ENCODE peak calls at places on chromosomes 2 and 18, in five cellular contexts. F is cardiac muscle cell; R is HCT116; W is upper lobe of right lung; Y is naive thymus-derived CD4-positive, alpha-beta T cell. B is an unnamed sample. For H3K9me3, the result is how much of the 10 kb centered on the place peaks cover.

GRCh38 chr2:171271380-171271779 is 110.7 kb upstream of the TLK1 start:
- DNase-seq in Y (no peak), R (no peak), F (no peak), W (no peak), B (no peak)

GRCh38 chr18:2218101-2218500 is 353.2 kb downstream of the METTL4 start:
- DNase-seq in Y (no peak), R (no peak), F (no peak), W (no peak), B (no peak)

GRCh38 chr2:105573910-105574655 is 170.6 kb upstream of the NCK2 start:
- DNase-seq in R (no peak), F (no peak), W (no peak), Y (no peak), B (no peak)

GRCh38 chr2:84486436-84487115 is 27.5 kb upstream of the SUCLG1 start:
- DNase-seq in R (no peak), W (no peak), Y (no peak), F (no peak), B (peak)

GRCh38 chr18:24190590-24190989 is 51.7 kb downstream of the CABYR start:
- DNase-seq in F (no peak), R (no peak), W (no peak), Y (no peak), B (no peak)

GRCh38 chr2:25639131-25639530 is 34.2 kb downstream of the DTNB start:
- DNase-seq in Y (no peak), W (no peak), R (no peak), F (no peak), B (no peak)

GRCh38 chr18:60162390-60162789 is 210.2 kb downstream of the MC4R start:
- DNase-seq in W (no peak), Y (no peak), F (no peak), R (no peak), B (no peak)

GRCh38 chr18:77168666-77169358 is 36.2 kb upstream of the MBP start:
- DNase-seq in R (no peak), Y (no peak), F (no peak), W (no peak), B (no peak)

GRCh38 chr2:219551863-219552381 is 8.1 kb downstream of the TMEM198 start:
- DNase-seq in W (no peak), F (no peak), Y (peak), R (no peak), B (no peak)

GRCh38 chr2:148508878-148509702 is 135.5 kb upstream of the EPC2 start:
- DNase-seq in W (peak), Y (peak), R (peak), F (peak), B (peak)

GRCh38 chr2:85920810-85921545 is 32.2 kb upstream of the ST3GAL5 start:
- DNase-seq in R (no peak), W (no peak), F (no peak), Y (no peak), B (no peak)

GRCh38 chr2:212237350-212238095 is 301.1 kb downstream of the ERBB4 start:
- DNase-seq in R (no peak), Y (no peak), F (peak), W (no peak), B (no peak)

GRCh38 chr2:196830701-196831100 is 21.5 kb upstream of the C2orf66 start:
- DNase-seq in Y (no peak), R (no peak), F (no peak), W (no peak), B (no peak)

GRCh38 chr2:38244306-38244705 is 132.8 kb downstream of the ATL2 start:
- DNase-seq in R (no peak), Y (no peak), W (no peak), F (no peak), B (no peak)

GRCh38 chr2:38243186-38243890 is 133.7 kb downstream of the ATL2 start:
- DNase-seq in W (no peak), F (no peak), R (no peak), Y (no peak), B (no peak)

GRCh38 chr2:38237311-38237710 is 139.8 kb downstream of the ATL2 start:
- DNase-seq in F (no peak), R (no peak), Y (no peak), W (no peak), B (no peak)

GRCh38 chr2:38245114-38245641 is 131.9 kb downstream of the ATL2 start:
- DNase-seq in R (no peak), Y (no peak), F (no peak), W (no peak), B (peak)

GRCh38 chr2:38239452-38239851 is 137.6 kb downstream of the ATL2 start:
- DNase-seq in F (no peak), Y (no peak), W (no peak), R (no peak), B (peak)
- H3K4me3 ChIP-seq in F (no peak), Y (no peak), W (no peak), R (no peak), B (no peak)

DNA sequence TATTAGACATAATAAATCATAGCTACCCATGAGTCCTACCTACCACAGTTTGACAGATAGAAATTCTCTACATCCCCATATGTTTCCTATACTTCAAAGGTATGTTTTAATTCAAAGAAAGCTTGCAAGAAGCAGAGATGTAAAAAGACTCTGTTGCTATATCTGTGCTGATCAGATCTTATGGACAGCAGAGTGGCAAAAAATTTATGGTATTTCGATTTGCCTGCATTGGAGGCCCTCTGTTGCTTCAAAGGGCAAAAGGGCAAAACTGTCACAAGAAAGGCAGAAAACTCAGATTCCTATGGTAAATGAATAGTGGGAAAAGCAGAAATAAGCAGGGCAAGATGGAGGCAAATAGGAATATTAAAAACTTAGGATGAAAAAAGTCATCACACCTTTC is 447.8 kb upstream of the SPHKAP start:
- DNase-seq in R (no peak), F (no peak), W (no peak), Y (no peak), B (no peak)
- H3K9me3 ChIP-seq in R (under half), F (under half), W (under half), Y (under half), B (under half)

DNA sequence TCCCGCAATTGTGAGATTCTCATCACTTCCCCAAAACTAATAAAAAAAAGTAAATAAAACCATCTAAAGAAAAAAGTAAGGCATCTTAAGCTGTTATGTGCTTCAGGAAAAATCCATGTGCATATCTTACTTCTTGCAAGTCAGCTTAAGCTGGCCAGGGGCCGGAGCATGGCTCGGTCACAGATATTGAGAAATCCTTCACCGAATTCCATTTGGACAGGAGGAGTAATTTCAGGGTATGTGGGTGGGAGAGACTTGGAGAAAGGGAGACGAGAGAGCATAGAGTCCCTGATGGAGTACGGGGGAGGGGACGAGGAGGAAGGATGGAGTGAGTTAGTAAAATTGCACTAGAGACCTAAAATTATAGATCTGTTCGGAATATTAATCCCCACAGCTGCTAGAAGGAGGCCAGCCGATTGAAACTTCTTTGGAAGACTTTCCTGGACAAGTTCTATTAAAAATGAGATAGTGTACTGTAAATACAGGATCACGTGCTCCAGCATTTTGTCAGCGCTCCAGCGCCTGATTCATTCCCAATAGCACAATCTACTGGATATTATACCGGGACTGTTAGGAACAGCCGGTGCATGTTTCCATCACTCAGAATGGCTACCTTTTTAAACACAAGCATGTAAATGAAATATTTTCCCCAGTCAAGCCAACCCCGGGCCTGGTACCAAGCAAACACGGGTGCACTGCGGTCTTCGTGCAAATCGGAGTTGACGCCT is 438.4 kb downstream of the ZNF516 start:
- DNase-seq in R (no peak), W (no peak), F (no peak), Y (no peak), B (no peak)
- H3K4me3 ChIP-seq in R (no peak), W (no peak), F (no peak), Y (no peak), B (no peak)

DNA sequence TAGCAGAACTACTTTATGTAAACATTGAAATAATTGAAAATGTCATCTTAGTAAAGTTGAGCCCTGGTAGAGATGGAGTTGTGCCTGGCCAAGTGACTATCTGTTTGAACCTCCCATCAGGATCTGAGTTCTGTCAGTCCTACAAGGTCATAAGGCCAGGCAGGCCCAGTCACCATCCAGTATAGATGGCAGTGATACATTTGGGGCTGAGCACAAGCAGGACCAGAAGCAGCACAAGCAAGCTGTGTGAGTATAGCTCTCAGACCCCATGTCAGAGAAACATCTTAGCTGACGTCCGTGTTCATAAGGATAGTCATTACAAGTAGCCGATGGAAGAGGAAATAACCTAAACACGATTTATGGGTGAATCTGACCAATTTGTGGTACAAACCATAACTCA is 44.5 kb upstream of the RBMS1 start:
- DNase-seq in W (no peak), F (no peak), R (no peak), Y (no peak), B (no peak)
- H3K9me3 ChIP-seq in W (under half), F (under half), R (under half), Y (under half), B (under half)

GRCh38 chr2:135741395-135742306 is at the start of gene UBXN4:
- DNase-seq in Y (peak), F (peak), R (peak), W (peak), B (peak)

GRCh38 chr2:135745545-135745944 is 3.9 kb downstream of the UBXN4 start:
- DNase-seq in R (no peak), Y (no peak), W (no peak), F (no peak), B (no peak)

GRCh38 chr2:135744761-135745314 is 3.2 kb downstream of the UBXN4 start:
- DNase-seq in R (no peak), F (peak), Y (peak), W (no peak), B (no peak)

GRCh38 chr2:135742307-135742838 is 718 bp downstream of the UBXN4 start:
- DNase-seq in W (peak), F (peak), R (no peak), Y (peak), B (no peak)

GRCh38 chr2:135743860-135744259 is 2.2 kb downstream of the UBXN4 start:
- DNase-seq in W (no peak), Y (no peak), F (no peak), R (no peak), B (no peak)
- H3K4me3 ChIP-seq in W (peak), Y (no peak), F (peak), R (no peak), B (peak)

DNA sequence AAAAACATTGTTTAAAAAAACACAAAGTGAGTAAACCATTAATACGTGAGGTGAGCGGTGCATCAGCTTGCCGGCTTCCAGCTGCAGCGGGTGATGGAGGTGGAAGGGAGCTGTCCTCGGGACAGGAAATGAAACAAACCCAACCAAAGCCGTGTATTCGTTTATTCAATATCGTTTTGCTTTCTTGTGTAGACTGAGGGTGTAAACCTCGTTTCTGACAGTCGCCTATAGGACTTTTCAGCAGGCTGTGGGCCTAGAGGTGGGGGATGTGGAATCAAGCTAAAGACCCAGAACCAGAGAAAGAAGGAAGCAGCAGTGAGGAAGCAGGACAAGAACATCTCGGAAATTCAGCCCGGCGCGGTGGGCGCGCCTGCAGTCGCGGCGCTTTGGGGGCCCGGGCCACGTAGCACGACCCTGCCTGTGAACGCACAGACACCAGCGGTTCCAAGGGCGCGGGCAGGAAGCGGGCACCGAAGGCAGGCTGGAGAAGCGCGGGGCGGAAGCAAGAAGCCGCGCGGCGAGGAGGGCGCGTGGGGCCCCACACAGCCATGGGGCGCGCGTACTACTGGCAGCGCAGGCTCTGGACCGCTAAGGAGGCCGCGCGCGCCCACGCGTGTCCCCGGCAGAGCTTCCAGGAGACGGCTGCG is 772 bp upstream of the ATP9B start:
- DNase-seq in W (no peak), F (no peak), Y (no peak), R (no peak), B (no peak)
- H3K9me3 ChIP-seq in W (under half), F (under half), Y (under half), R (under half), B (under half)

GRCh38 chr2:11385847-11386246 is 41.4 kb upstream of the ROCK2 start:
- DNase-seq in R (no peak), W (no peak), Y (no peak), F (no peak), B (no peak)
- H3K4me3 ChIP-seq in R (no peak), W (no peak), Y (no peak), F (no peak), B (no peak)

DNA sequence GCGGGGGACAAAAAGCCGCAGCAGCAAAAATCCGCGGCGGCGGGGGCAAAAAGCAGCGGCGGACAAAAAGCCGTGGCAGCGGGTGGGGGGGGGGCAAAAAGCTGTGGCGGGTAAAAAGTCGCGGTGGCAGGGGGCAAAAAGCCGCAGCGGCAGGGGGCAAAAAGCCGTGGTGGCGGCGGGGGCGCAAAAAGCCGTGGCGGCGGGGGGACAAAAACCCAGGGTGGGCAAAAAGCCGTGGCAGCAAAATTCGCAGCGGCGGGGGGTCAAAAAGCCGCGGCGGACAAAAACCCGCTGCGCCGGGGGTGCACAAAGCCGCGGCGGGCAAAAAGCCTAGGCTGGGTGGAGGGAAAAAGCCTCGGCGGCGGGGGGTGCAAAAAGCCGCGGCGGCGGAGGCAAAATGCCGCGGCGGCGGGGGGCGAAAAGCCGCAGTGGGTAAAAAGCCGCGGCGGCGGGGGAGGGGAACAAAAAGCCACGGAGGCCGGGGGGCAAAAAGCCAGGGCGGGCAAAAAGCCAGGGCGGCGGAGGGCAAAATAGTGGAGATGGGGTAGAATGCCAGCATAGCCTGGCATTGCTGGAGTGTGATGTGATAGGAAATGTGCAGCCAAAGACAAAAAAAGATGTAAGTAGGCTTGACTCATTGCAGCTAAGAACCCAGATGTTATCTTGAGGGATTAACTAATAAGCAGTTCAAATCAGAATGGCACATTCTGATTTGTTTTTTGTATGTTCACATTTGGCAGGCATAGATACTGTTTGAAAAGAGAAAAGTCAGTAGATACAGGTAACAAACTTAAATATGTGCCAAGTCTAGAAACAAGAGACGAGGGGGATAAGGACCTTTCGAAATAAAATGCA is 1076.3 kb downstream of the RPIA start:
- DNase-seq in W (peak), Y (no peak), F (no peak), R (no peak), B (peak)
- H3K9me3 ChIP-seq in W (under half), Y (under half), F (under half), R (under half), B (under half)

GRCh38 chr2:95077521-95077807 is 44.1 kb downstream of the MRPS5 start:
- DNase-seq in Y (no peak), W (no peak), F (no peak), R (no peak), B (no peak)
- H3K4me3 ChIP-seq in Y (peak), W (no peak), F (no peak), R (no peak), B (no peak)

DNA sequence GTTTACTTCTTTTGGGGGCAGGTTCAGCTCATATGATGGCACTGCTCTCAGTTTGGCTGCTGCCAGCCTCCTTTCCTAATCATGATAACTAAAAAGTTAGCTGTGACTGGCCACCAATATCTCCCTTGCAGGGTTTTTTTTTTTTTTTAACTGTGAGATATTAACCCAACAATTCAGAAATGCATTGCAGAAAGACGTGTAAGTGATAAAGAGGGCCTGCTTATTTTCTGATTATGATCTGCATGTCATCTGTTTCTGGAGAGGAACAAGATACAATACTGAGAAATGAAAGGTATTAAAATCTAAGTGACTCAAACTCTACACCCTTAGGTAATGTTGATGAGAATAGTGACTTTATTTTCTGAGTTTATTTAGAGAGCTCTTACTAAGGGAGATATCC is 905.6 kb downstream of the SOCS6 start:
- DNase-seq in Y (no peak), W (no peak), F (no peak), R (no peak), B (no peak)
- H3K9me3 ChIP-seq in Y (under half), W (under half), F (under half), R (under half), B (under half)